ENCODE peak calls at places on chromosome 19, in four cellular contexts. L is WTC11, E is K562, V is GM12878. D is an unnamed sample.
A peak's percentile ranks its signal among the peaks of the same experiment; 100 is the strongest.

GRCh38 chr19:46373573-46374359 is 26.9 kb downstream of the PPP5C start:
- DNase-seq in V (no peak), L (peak; percentile 61), E (no peak), D (no peak)

GRCh38 chr19:1001538-1002166 is 1.4 kb downstream of the GRIN3B start:
- DNase-seq in E (peak; percentile 78), V (no peak), L (peak; percentile 89), D (no peak)

GRCh38 chr19:45076029-45076850 is at the start of gene ZNF296:
- DNase-seq in L (peak; percentile 91), E (peak; percentile 88), V (no peak), D (peak; percentile 75)

GRCh38 chr19:50238043-50238442 is 34.6 kb downstream of the MYH14 start:
- DNase-seq in V (no peak), L (no peak), E (no peak), D (no peak)

GRCh38 chr19:7865262-7865911 is 8.8 kb downstream of the PRR36 start:
- DNase-seq in E (no peak), L (no peak), V (no peak), D (no peak)

GRCh38 chr19:40139533-40140287 is 49.0 kb upstream of the ZNF780A start:
- DNase-seq in E (peak; percentile 42), V (no peak), L (no peak), D (peak; percentile 35)

GRCh38 chr19:48290341-48290922 is 20.6 kb downstream of the ZNF114 start:
- DNase-seq in V (no peak), L (peak; percentile 81), E (peak; percentile 57), D (no peak)

GRCh38 chr19:44847144-44848035 is 1.3 kb downstream of the NECTIN2 start:
- DNase-seq in V (no peak), E (peak; percentile 58), L (peak; percentile 74), D (peak; percentile 42)

GRCh38 chr19:40365613-40366401 is 17.3 kb downstream of the PLD3 start:
- DNase-seq in V (no peak), E (peak; percentile 98), L (peak; percentile 89), D (no peak)

GRCh38 chr19:39533791-39534190 is 1.1 kb upstream of the EID2B start:
- DNase-seq in L (no peak), V (no peak), E (no peak), D (no peak)

GRCh38 chr19:47183579-47183978 is 47.4 kb downstream of the BBC3 start:
- DNase-seq in V (no peak), L (no peak), E (no peak), D (no peak)

GRCh38 chr19:13796301-13797057 is 1.2 kb downstream of the ZSWIM4 start:
- DNase-seq in E (no peak), L (peak; percentile 68), V (no peak), D (peak; percentile 23)

GRCh38 chr19:40689339-40690049 is 957 bp downstream of the NUMBL start:
- DNase-seq in V (no peak), E (peak; percentile 51), L (peak; percentile 32), D (no peak)

GRCh38 chr19:18257503-18258470 is 16.5 kb downstream of the IQCN start:
- DNase-seq in E (no peak), L (no peak), V (no peak), D (no peak)

GRCh38 chr19:23528376-23528775 is 133.1 kb upstream of the ZNF91 start:
- DNase-seq in V (no peak), E (no peak), L (no peak), D (no peak)

GRCh38 chr19:6767357-6768235 is at the start of gene SH2D3A:
- DNase-seq in E (peak; percentile 97), L (peak; percentile 97), V (peak; percentile 92), D (peak; percentile 65)

GRCh38 chr19:55336101-55336500 is 3.6 kb upstream of the KMT5C start:
- DNase-seq in L (no peak), E (no peak), V (no peak), D (no peak)

GRCh38 chr19:49869009-49869483 is 1.7 kb upstream of the PNKP start:
- DNase-seq in E (no peak), L (no peak), V (no peak), D (no peak)

GRCh38 chr19:49565261-49565660 is 15.1 kb downstream of the NOSIP start:
- DNase-seq in V (no peak), L (no peak), E (no peak), D (no peak)

GRCh38 chr19:12994701-12995595 is at the start of gene NFIX:
- DNase-seq in E (peak; percentile 84), V (no peak), L (no peak), D (peak; percentile 24)

GRCh38 chr19:39390460-39390758 is 497 bp downstream of the PAF1 start:
- DNase-seq in E (no peak), L (no peak), V (no peak), D (no peak)

GRCh38 chr19:56538761-56539263 is at the start of gene ZFP28:
- DNase-seq in V (no peak), L (peak; percentile 61), E (no peak), D (no peak)

GRCh38 chr19:5191091-5191490 is 149.5 kb downstream of the PTPRS start:
- DNase-seq in L (no peak), E (no peak), V (no peak), D (no peak)

GRCh38 chr19:13095393-13095784 is 7.3 kb downstream of the LYL1 start:
- DNase-seq in V (no peak), L (peak; percentile 84), E (no peak), D (no peak)

GRCh38 chr19:37505958-37506386 is 767 bp upstream of the ZNF793 start:
- DNase-seq in E (no peak), V (no peak), L (peak; percentile 73), D (no peak)
- TF ChIP-seq ETV6 in E (no peak), V (no peak), L (no peak), D (no peak)

DNA sequence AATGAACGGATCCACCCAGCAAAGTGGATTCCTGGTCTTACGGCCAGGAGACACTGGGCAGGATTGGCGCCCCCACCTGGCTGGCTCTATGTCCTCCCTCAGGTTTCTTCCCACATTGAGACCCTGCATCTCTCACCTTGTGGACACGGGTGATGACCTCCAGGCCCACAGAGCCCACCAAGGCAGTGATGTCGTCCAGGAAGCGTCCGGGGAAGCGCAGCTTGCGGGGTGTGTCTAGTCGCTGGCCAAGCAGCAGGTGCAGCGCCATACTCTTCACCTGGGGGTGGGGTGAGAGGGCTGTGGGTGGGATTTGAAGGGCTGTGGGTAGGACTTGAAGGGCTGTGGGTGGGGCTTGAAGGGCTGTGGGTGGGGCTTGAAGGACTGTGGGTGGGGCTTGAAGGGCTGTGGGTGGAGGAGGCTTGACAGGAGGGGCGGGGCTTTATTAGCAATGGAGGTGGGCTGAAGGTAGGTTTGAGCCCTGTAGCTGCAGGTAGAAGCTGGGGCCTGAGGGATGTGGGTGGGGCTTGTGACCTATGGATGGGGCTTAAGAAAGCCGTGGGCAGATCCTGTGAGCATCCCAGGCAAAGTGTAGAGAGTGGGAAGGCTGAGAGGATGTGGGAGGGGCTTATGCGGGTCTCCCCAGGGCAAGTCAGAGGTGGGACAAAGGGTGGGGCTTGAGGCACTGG is 12.1 kb upstream of the ANGPTL8 start:
- DNase-seq in V (no peak), E (peak; percentile 91), L (peak; percentile 92), D (peak; percentile 27)
- TF ChIP-seq ETV6 in V (no peak), E (no peak), L (no peak), D (no peak)

GRCh38 chr19:3667766-3668165 is 32.5 kb downstream of the PIP5K1C start:
- DNase-seq in L (no peak), E (no peak), V (no peak), D (no peak)

GRCh38 chr19:3663838-3664237 is 36.4 kb downstream of the PIP5K1C start:
- DNase-seq in L (no peak), E (no peak), V (no peak), D (no peak)

GRCh38 chr19:3664879-3665642 is 35.2 kb downstream of the PIP5K1C start:
- DNase-seq in V (no peak), L (no peak), E (no peak), D (no peak)

GRCh38 chr19:3667037-3667638 is 33.1 kb downstream of the PIP5K1C start:
- DNase-seq in E (no peak), V (no peak), L (no peak), D (no peak)

GRCh38 chr19:3665681-3666544 is 34.4 kb downstream of the PIP5K1C start:
- DNase-seq in V (no peak), E (peak; percentile 87), L (peak; percentile 81), D (peak; percentile 13)
- TF ChIP-seq ETV6 in V (no peak), E (no peak), L (no peak), D (no peak)

GRCh38 chr19:16315825-16316505 is 8.7 kb upstream of the KLF2 start:
- DNase-seq in L (no peak), E (peak; percentile 79), V (no peak), D (no peak)
- TF ChIP-seq ETV6 in L (no peak), E (no peak), V (no peak), D (no peak)

GRCh38 chr19:15290149-15290548 is 42.2 kb downstream of the BRD4 start:
- DNase-seq in V (no peak), L (no peak), E (no peak), D (no peak)

GRCh38 chr19:15288146-15288963 is 44.0 kb downstream of the BRD4 start:
- DNase-seq in L (no peak), V (no peak), E (no peak), D (no peak)

GRCh38 chr19:15291666-15292065 is 40.7 kb downstream of the BRD4 start:
- DNase-seq in L (no peak), V (no peak), E (no peak), D (no peak)

GRCh38 chr19:15291089-15291488 is 41.2 kb downstream of the BRD4 start:
- DNase-seq in V (no peak), L (no peak), E (no peak), D (no peak)

DNA sequence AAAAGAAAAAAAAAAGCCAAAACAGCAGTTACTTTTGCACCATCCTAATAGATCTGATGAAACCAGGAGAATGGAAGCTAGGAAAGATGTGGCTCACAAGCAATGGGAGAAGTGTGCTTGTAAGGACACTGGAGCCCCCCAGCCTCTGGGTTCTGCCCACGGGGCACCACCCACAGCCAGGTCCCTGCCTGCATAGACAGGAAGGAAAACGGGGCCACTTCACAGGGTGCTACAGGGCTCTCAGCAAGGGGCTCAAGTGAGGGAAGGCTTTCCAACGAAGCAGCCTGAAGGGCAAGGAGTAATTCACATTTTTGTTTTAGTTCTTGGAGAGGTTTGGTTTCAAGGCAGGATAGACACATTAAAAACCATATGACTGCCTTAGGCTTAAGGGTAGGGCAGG is 42.7 kb downstream of the BRD4 start:
- DNase-seq in E (no peak), L (no peak), V (no peak), D (no peak)
- TF ChIP-seq ETV6 in E (no peak), L (no peak), V (no peak), D (no peak)

GRCh38 chr19:35059799-35060091 is 18.2 kb downstream of the HPN start:
- DNase-seq in E (no peak), V (no peak), L (no peak), D (no peak)

GRCh38 chr19:35060160-35060855 is 18.8 kb downstream of the HPN start:
- DNase-seq in E (no peak), L (no peak), V (no peak), D (no peak)

GRCh38 chr19:35056513-35057063 is 15.1 kb downstream of the HPN start:
- DNase-seq in E (no peak), L (no peak), V (no peak), D (no peak)

GRCh38 chr19:35059006-35059798 is 17.7 kb downstream of the HPN start:
- DNase-seq in E (no peak), L (no peak), V (no peak), D (no peak)

DNA sequence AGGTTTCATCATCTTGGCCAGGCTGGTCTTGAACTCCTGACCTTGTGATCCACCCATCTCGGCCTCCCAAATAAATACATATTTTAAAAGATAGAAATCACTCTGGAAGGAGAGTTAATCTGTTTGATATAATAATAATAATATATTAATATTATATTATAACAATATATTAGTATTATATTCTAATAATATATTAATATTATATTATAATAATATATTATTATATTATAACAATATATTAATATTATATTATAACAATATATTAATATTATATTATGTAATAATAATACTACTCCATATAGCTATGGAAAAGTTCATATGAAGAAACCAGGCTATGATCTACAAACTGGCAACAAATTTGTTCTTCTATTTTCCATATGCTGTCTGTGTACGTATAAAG is 16.8 kb downstream of the HPN start:
- DNase-seq in E (no peak), V (no peak), L (no peak), D (no peak)
- TF ChIP-seq ETV6 in E (no peak), V (no peak), L (no peak), D (no peak)